ENCODE peak calls at places on chromosomes 12 and 14, in ten cellular contexts. One of them, this sample, is unnamed.

GRCh38 chr14:77086951-77087350 is 11.1 kb upstream of the CIPC start:
- DNase-seq in GM12891: no peak
- DNase-seq in pancreas: no peak
- DNase-seq in neural progenitor cell: no peak
- DNase-seq in A673: no peak
- DNase-seq in cortex of kidney: no peak
- DNase-seq in WTC11: no peak
- DNase-seq in adrenal gland: no peak
- DNase-seq in uterus: no peak
- DNase-seq in hippocampal formation: no peak
- DNase-seq in this sample: no peak

GRCh38 chr12:12684375-12685106 is 11.4 kb downstream of the GPR19 start:
- DNase-seq in GM12891: no peak
- DNase-seq in pancreas: no peak
- DNase-seq in neural progenitor cell: peak; percentile 97
- DNase-seq in A673: peak; percentile 56
- DNase-seq in cortex of kidney: no peak
- DNase-seq in WTC11: peak; percentile 83
- DNase-seq in adrenal gland: no peak
- DNase-seq in uterus: no peak
- DNase-seq in hippocampal formation: peak; percentile 49
- DNase-seq in this sample: peak; percentile 99

GRCh38 chr14:39673141-39674133 is 241.2 kb upstream of the FBXO33 start:
- DNase-seq in GM12891: no peak
- DNase-seq in pancreas: no peak
- DNase-seq in neural progenitor cell: peak; percentile 28
- DNase-seq in A673: peak; percentile 70
- DNase-seq in cortex of kidney: no peak
- DNase-seq in WTC11: no peak
- DNase-seq in adrenal gland: no peak
- DNase-seq in uterus: no peak
- DNase-seq in hippocampal formation: no peak
- DNase-seq in this sample: no peak

GRCh38 chr14:69483765-69484443 is 624 bp upstream of the PLEKHD1 start:
- DNase-seq in GM12891: no peak
- DNase-seq in pancreas: no peak
- DNase-seq in neural progenitor cell: peak; percentile 78
- DNase-seq in A673: no peak
- DNase-seq in cortex of kidney: no peak
- DNase-seq in WTC11: peak; percentile 64
- DNase-seq in adrenal gland: peak; percentile 66
- DNase-seq in uterus: peak; percentile 34
- DNase-seq in hippocampal formation: no peak
- DNase-seq in this sample: peak; percentile 12

GRCh38 chr12:52581481-52581880 is 7.8 kb upstream of the KRT74 start:
- DNase-seq in GM12891: no peak
- DNase-seq in pancreas: no peak
- DNase-seq in neural progenitor cell: no peak
- DNase-seq in A673: no peak
- DNase-seq in cortex of kidney: no peak
- DNase-seq in WTC11: no peak
- DNase-seq in adrenal gland: no peak
- DNase-seq in uterus: no peak
- DNase-seq in hippocampal formation: no peak
- DNase-seq in this sample: no peak

GRCh38 chr12:4849024-4849594 is 60.6 kb upstream of the KCNA1 start:
- DNase-seq in GM12891: no peak
- DNase-seq in pancreas: no peak
- DNase-seq in neural progenitor cell: peak; percentile 42
- DNase-seq in A673: peak; percentile 30
- DNase-seq in cortex of kidney: no peak
- DNase-seq in WTC11: no peak
- DNase-seq in adrenal gland: no peak
- DNase-seq in uterus: no peak
- DNase-seq in hippocampal formation: no peak
- DNase-seq in this sample: peak; percentile 60

GRCh38 chr12:51721281-51721940 is 127.1 kb downstream of the FIGNL2 start:
- DNase-seq in GM12891: peak; percentile 35
- DNase-seq in pancreas: no peak
- DNase-seq in neural progenitor cell: peak; percentile 65
- DNase-seq in A673: no peak
- DNase-seq in cortex of kidney: no peak
- DNase-seq in WTC11: peak; percentile 81
- DNase-seq in adrenal gland: peak; percentile 32
- DNase-seq in uterus: peak; percentile 23
- DNase-seq in hippocampal formation: peak; percentile 29
- DNase-seq in this sample: no peak

GRCh38 chr14:100201701-100202100 is 37.2 kb upstream of the YY1 start:
- DNase-seq in GM12891: no peak
- DNase-seq in pancreas: no peak
- DNase-seq in neural progenitor cell: no peak
- DNase-seq in A673: no peak
- DNase-seq in cortex of kidney: no peak
- DNase-seq in WTC11: no peak
- DNase-seq in adrenal gland: no peak
- DNase-seq in uterus: no peak
- DNase-seq in hippocampal formation: no peak
- DNase-seq in this sample: no peak

GRCh38 chr14:75578786-75579781 is 664 bp downstream of the FLVCR2 start:
- DNase-seq in GM12891: no peak
- DNase-seq in pancreas: peak; percentile 18
- DNase-seq in neural progenitor cell: no peak
- DNase-seq in A673: no peak
- DNase-seq in cortex of kidney: no peak
- DNase-seq in WTC11: peak; percentile 19
- DNase-seq in adrenal gland: peak; percentile 38
- DNase-seq in uterus: peak; percentile 20
- DNase-seq in hippocampal formation: no peak
- DNase-seq in this sample: no peak

GRCh38 chr12:122870867-122871664 is 24.9 kb downstream of the VPS37B start:
- DNase-seq in GM12891: no peak
- DNase-seq in pancreas: peak; percentile 27
- DNase-seq in neural progenitor cell: peak; percentile 80
- DNase-seq in A673: peak; percentile 86
- DNase-seq in cortex of kidney: no peak
- DNase-seq in WTC11: no peak
- DNase-seq in adrenal gland: peak; percentile 76
- DNase-seq in uterus: peak; percentile 20
- DNase-seq in hippocampal formation: peak; percentile 58
- DNase-seq in this sample: no peak

GRCh38 chr12:70508178-70508577 is 129.1 kb downstream of the PTPRB start:
- DNase-seq in GM12891: no peak
- DNase-seq in pancreas: no peak
- DNase-seq in neural progenitor cell: no peak
- DNase-seq in A673: no peak
- DNase-seq in cortex of kidney: no peak
- DNase-seq in WTC11: no peak
- DNase-seq in adrenal gland: no peak
- DNase-seq in uterus: no peak
- DNase-seq in hippocampal formation: no peak
- DNase-seq in this sample: no peak

GRCh38 chr12:102349079-102349478 is 131.3 kb downstream of the IGF1 start:
- DNase-seq in GM12891: no peak
- DNase-seq in pancreas: no peak
- DNase-seq in neural progenitor cell: no peak
- DNase-seq in A673: no peak
- DNase-seq in cortex of kidney: no peak
- DNase-seq in WTC11: no peak
- DNase-seq in adrenal gland: no peak
- DNase-seq in uterus: no peak
- DNase-seq in hippocampal formation: no peak
- DNase-seq in this sample: no peak

GRCh38 chr12:120798696-120799095 is 73.1 kb downstream of the ACADS start:
- DNase-seq in GM12891: no peak
- DNase-seq in pancreas: no peak
- DNase-seq in neural progenitor cell: no peak
- DNase-seq in A673: peak; percentile 15
- DNase-seq in cortex of kidney: no peak
- DNase-seq in WTC11: no peak
- DNase-seq in adrenal gland: no peak
- DNase-seq in uterus: no peak
- DNase-seq in hippocampal formation: no peak
- DNase-seq in this sample: peak; percentile 35

GRCh38 chr12:52913424-52913821 is 8.5 kb upstream of the KRT8 start:
- DNase-seq in GM12891: no peak
- DNase-seq in pancreas: no peak
- DNase-seq in neural progenitor cell: no peak
- DNase-seq in A673: no peak
- DNase-seq in cortex of kidney: no peak
- DNase-seq in WTC11: no peak
- DNase-seq in adrenal gland: no peak
- DNase-seq in uterus: no peak
- DNase-seq in hippocampal formation: no peak
- DNase-seq in this sample: no peak

GRCh38 chr12:94873368-94874085 is 130.0 kb downstream of the NDUFA12 start:
- DNase-seq in GM12891: peak; percentile 69
- DNase-seq in pancreas: no peak
- DNase-seq in neural progenitor cell: peak; percentile 85
- DNase-seq in A673: no peak
- DNase-seq in cortex of kidney: no peak
- DNase-seq in WTC11: peak; percentile 37
- DNase-seq in adrenal gland: no peak
- DNase-seq in uterus: peak; percentile 32
- DNase-seq in hippocampal formation: no peak
- DNase-seq in this sample: peak; percentile 25

GRCh38 chr12:74770552-74770951 is 232.9 kb downstream of the ATXN7L3B start:
- DNase-seq in GM12891: no peak
- DNase-seq in pancreas: no peak
- DNase-seq in neural progenitor cell: no peak
- DNase-seq in A673: no peak
- DNase-seq in cortex of kidney: no peak
- DNase-seq in WTC11: no peak
- DNase-seq in adrenal gland: no peak
- DNase-seq in uterus: no peak
- DNase-seq in hippocampal formation: no peak
- DNase-seq in this sample: no peak

GRCh38 chr12:131511391-131511802 is 199.5 kb upstream of the SFSWAP start:
- DNase-seq in GM12891: peak; percentile 72
- DNase-seq in pancreas: no peak
- DNase-seq in neural progenitor cell: no peak
- DNase-seq in A673: peak; percentile 94
- DNase-seq in cortex of kidney: no peak
- DNase-seq in WTC11: no peak
- DNase-seq in adrenal gland: no peak
- DNase-seq in uterus: no peak
- DNase-seq in hippocampal formation: no peak
- DNase-seq in this sample: no peak

GRCh38 chr12:128387811-128388422 is 120.9 kb downstream of the TMEM132C start:
- DNase-seq in GM12891: peak; percentile 69
- DNase-seq in pancreas: peak; percentile 35
- DNase-seq in neural progenitor cell: peak; percentile 81
- DNase-seq in A673: peak; percentile 8
- DNase-seq in cortex of kidney: no peak
- DNase-seq in WTC11: no peak
- DNase-seq in adrenal gland: peak; percentile 61
- DNase-seq in uterus: peak; percentile 55
- DNase-seq in hippocampal formation: peak; percentile 63
- DNase-seq in this sample: peak; percentile 75

GRCh38 chr12:115710104-115710564 is 567.4 kb downstream of the MED13L start:
- DNase-seq in GM12891: no peak
- DNase-seq in pancreas: peak; percentile 15
- DNase-seq in neural progenitor cell: no peak
- DNase-seq in A673: no peak
- DNase-seq in cortex of kidney: no peak
- DNase-seq in WTC11: no peak
- DNase-seq in adrenal gland: peak; percentile 23
- DNase-seq in uterus: peak; percentile 19
- DNase-seq in hippocampal formation: no peak
- DNase-seq in this sample: no peak

GRCh38 chr12:42236017-42236416 is 2.0 kb downstream of the YAF2 start:
- DNase-seq in GM12891: no peak
- DNase-seq in pancreas: no peak
- DNase-seq in neural progenitor cell: no peak
- DNase-seq in A673: no peak
- DNase-seq in cortex of kidney: no peak
- DNase-seq in WTC11: no peak
- DNase-seq in adrenal gland: no peak
- DNase-seq in uterus: no peak
- DNase-seq in hippocampal formation: no peak
- DNase-seq in this sample: no peak

GRCh38 chr12:80382254-80382653 is 61.8 kb upstream of the PTPRQ start:
- DNase-seq in GM12891: no peak
- DNase-seq in pancreas: no peak
- DNase-seq in neural progenitor cell: no peak
- DNase-seq in A673: no peak
- DNase-seq in cortex of kidney: no peak
- DNase-seq in WTC11: no peak
- DNase-seq in adrenal gland: no peak
- DNase-seq in uterus: no peak
- DNase-seq in hippocampal formation: no peak
- DNase-seq in this sample: no peak

This sample was measured in NCI-H82.